ENCODE peak calls at places on chromosomes 13 and 19, in seven cellular contexts. Q is suprapubic skin, S is stomach, A is GM23338, R is Panc1, P is breast epithelium, I is K562. B is an unnamed sample. For H3K4me1, the result is how much of the 10 kb centered on the place peaks cover.

GRCh38 chr13:50080158-50080855 is 65.1 kb downstream of the KCNRG start:
- DNase-seq in P (no peak), I (peak), R (no peak), A (peak), S (no peak), Q (no peak), B (no peak)

GRCh38 chr13:73809561-73809960 is 324.6 kb downstream of the KLF12 start:
- DNase-seq in P (no peak), A (no peak), R (no peak), Q (no peak), S (no peak), I (no peak), B (no peak)

GRCh38 chr13:99967884-99968520 is 3.6 kb downstream of the ZIC5 start:
- DNase-seq in I (no peak), R (no peak), P (no peak), A (peak), S (no peak), Q (no peak), B (no peak)

GRCh38 chr13:108828053-108828806 is 198.8 kb downstream of the MYO16 start:
- DNase-seq in I (no peak), Q (no peak), R (no peak), S (peak), P (no peak), A (no peak), B (no peak)

GRCh38 chr19:19866599-19867248 is 1.0 kb downstream of the ZNF253 start:
- DNase-seq in R (no peak), P (no peak), S (no peak), I (peak), A (peak), Q (no peak), B (no peak)

GRCh38 chr13:29594710-29595379 is 643 bp downstream of the SLC7A1 start:
- DNase-seq in R (no peak), Q (peak), S (peak), P (no peak), I (peak), A (peak), B (no peak)

GRCh38 chr19:40605201-40605971 is 4.2 kb downstream of the LTBP4 start:
- DNase-seq in I (peak), Q (no peak), P (peak), S (peak), R (no peak), A (peak), B (no peak)

GRCh38 chr13:84037937-84038464 is 155.7 kb upstream of the SLITRK1 start:
- DNase-seq in A (no peak), R (no peak), P (no peak), Q (no peak), I (no peak), S (no peak), B (no peak)

GRCh38 chr13:106569233-106570095 is 1.5 kb upstream of the ARGLU1 start:
- DNase-seq in A (no peak), I (no peak), S (no peak), P (no peak), Q (no peak), R (no peak), B (no peak)

GRCh38 chr19:31883299-31883990 is 462.0 kb upstream of the ZNF507 start:
- DNase-seq in A (no peak), R (no peak), Q (peak), S (no peak), P (no peak), I (no peak), B (no peak)

GRCh38 chr13:110206170-110206569 is 100.8 kb downstream of the COL4A1 start:
- DNase-seq in I (no peak), A (no peak), Q (no peak), R (no peak), P (no peak), S (no peak), B (no peak)
- H3K4me1 ChIP-seq in I (under half), A (under half), Q (under half), R (under half), P (under half), S (under half), B (under half)

GRCh38 chr19:55407625-55408319 is at the start of gene UBE2S:
- DNase-seq in S (peak), A (peak), R (peak), Q (peak), I (peak), P (peak), B (no peak)

GRCh38 chr19:55408320-55408836 is 790 bp upstream of the UBE2S start:
- DNase-seq in S (no peak), I (no peak), R (no peak), A (no peak), Q (no peak), P (no peak), B (no peak)

GRCh38 chr19:55406869-55407624 is 541 bp downstream of the UBE2S start:
- DNase-seq in I (peak), Q (no peak), R (no peak), A (no peak), S (peak), P (no peak), B (no peak)

GRCh38 chr19:55406091-55406868 is 1.3 kb downstream of the UBE2S start:
- DNase-seq in R (no peak), A (no peak), Q (no peak), I (no peak), P (no peak), S (no peak), B (no peak)

DNA sequence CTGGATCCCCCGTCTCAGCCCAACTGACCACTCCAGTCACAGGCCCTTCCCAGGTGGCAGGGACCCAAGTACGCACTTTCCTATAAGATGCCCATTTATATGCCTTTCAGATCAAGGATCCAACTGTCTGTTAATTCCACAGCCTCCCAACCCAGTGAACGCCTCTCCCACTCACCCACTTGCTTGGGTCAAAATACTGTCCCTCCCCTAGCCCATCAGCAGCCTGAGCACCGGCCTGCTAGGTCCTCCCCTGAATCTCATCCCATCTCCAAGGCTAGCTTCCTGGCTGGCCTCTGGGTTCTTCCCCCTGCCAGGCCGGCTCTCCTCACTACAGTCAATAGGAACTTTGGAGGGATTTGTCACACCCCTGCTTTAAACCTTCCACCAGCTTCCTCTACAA is 1.9 kb downstream of the UBE2S start:
- DNase-seq in Q (no peak), I (no peak), R (no peak), A (no peak), P (no peak), S (no peak), B (no peak)
- H3K4me3 ChIP-seq in Q (no peak), I (peak), R (peak), A (peak), P (no peak), S (no peak), B (no peak)

DNA sequence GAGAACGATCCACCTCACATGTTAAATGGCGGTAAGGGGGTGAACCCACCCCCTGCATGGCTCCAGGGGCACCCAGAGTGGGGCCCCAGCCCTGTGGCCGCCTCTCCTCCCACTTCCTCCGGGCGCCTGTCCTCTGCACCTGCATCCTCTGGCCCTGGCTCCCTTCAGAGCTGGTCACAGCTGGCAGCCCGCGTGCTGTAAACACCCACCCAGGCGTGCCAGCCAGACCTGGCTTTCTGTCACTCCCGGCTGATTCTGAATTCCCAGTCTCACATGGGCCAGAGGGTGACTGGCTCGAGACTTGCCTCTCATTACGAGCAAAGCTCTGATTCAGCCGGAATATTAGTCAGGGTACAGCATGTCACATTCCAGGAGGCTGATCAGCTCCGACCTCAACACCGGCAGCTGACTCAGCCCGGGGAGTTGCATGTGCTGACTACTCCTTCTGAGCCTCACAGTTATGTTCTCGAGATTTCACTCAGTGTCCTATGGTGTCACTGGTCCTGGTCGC is 75.1 kb downstream of the GNG7 start:
- DNase-seq in S (peak), R (peak), P (peak), Q (no peak), A (no peak), I (no peak), B (no peak)
- TF ChIP-seq POLR2AphosphoS5 in S (peak), R (peak), P (no peak), Q (peak), A (no peak), I (no peak), B (peak)

DNA sequence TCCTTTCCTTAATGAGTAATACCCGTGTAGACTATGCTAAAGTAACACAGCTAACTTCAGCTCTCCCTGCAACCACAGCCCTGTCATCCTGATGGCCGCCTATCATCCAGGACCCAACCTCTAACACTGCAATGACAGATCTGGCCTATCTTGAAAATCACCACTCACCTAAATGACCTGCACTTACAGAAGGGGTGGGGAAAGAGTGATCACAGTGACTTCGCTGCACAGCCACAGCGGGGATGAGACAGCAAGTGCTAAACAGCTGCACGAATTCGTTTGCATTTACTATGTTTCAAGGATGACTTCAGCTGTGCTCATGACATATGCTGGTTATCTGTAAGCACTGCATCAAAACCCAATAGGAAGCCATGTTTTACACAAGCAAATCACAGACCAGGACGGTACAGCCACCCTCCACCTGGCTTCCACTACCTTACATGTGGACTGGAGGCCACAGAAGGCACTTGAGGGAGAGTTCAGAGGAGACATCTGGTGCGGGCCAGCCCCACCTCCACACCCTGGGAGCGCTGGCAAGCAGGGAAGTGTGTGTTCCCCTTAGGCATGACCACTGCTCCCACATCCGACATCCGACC is 95.9 kb downstream of the STK24 start:
- DNase-seq in A (no peak), I (peak), P (no peak), Q (no peak), R (no peak), S (no peak), B (no peak)
- H3K4me1 ChIP-seq in A (half or more), I (under half), P (under half), Q (half or more), R (under half), S (half or more), B (half or more)

GRCh38 chr19:1324792-1325567 is 39.3 kb downstream of the EFNA2 start:
- DNase-seq in R (no peak), Q (no peak), A (peak), S (peak), I (peak), P (peak), B (no peak)
- H3K4me3 ChIP-seq in R (peak), Q (peak), A (peak), S (peak), I (peak), P (peak), B (peak)

GRCh38 chr13:79749985-79750551 is 269.1 kb downstream of the NDFIP2 start:
- DNase-seq in P (no peak), Q (no peak), A (peak), I (no peak), R (no peak), S (no peak), B (no peak)
- TF ChIP-seq POLR2AphosphoS5 in P (peak), Q (no peak), A (no peak), I (no peak), R (no peak), S (no peak), B (no peak)

GRCh38 chr19:17560205-17560595 is 4.8 kb downstream of the COLGALT1 start:
- DNase-seq in P (no peak), S (no peak), Q (no peak), A (no peak), I (no peak), R (no peak), B (no peak)
- H3K4me1 ChIP-seq in P (under half), S (under half), Q (under half), A (under half), I (under half), R (under half), B (under half)

GRCh38 chr19:50280074-50280473 is 49.1 kb downstream of the KCNC3 start:
- DNase-seq in P (no peak), A (no peak), S (no peak), I (no peak), R (no peak), Q (no peak), B (no peak)

GRCh38 chr19:50280983-50281382 is 48.2 kb downstream of the KCNC3 start:
- DNase-seq in P (no peak), I (no peak), R (no peak), S (no peak), A (no peak), Q (no peak), B (no peak)

GRCh38 chr19:50275577-50276368 is 53.4 kb downstream of the KCNC3 start:
- DNase-seq in I (no peak), R (no peak), Q (no peak), A (no peak), P (no peak), S (no peak), B (no peak)

GRCh38 chr19:50276370-50277063 is 52.7 kb downstream of the KCNC3 start:
- DNase-seq in S (no peak), Q (no peak), A (no peak), P (no peak), R (no peak), I (peak), B (no peak)

DNA sequence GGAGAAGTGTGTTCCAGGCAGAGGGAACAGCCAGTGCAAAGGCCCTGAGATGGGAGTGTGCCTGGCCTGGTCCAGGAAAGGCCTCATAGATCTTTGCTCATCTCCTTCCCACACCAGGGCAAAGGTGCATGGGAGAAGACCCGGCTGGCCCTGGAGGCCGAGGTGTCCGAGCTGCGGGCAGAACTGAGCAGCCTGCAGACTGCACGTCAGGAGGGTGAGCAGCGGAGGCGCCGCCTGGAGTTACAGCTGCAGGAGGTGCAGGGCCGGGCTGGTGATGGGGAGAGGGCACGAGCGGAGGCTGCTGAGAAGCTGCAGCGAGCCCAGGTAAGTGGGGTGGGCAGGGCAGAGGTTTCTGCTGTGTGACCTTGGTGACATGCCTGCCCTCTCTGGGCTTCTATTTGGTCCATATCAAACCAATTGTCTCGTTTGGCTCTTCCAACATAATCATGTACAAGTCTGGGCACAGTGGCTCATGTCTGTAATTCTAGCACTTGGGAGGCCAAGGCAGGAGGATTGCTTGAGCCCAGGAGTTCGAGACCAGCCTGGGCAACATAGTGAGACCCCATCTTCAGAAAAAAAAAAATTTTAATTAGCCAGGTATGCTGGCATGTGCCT is 51.1 kb downstream of the KCNC3 start:
- DNase-seq in A (no peak), P (no peak), Q (no peak), R (no peak), S (no peak), I (no peak), B (no peak)
- H3K4me3 ChIP-seq in A (no peak), P (no peak), Q (no peak), R (no peak), S (no peak), I (no peak), B (no peak)

GRCh38 chr19:55694656-55695491 is 19.8 kb downstream of the EPN1 start:
- DNase-seq in S (no peak), I (no peak), Q (no peak), A (no peak), R (no peak), P (peak), B (no peak)
- TF ChIP-seq POLR2AphosphoS5 in S (no peak), I (no peak), Q (no peak), A (no peak), R (no peak), P (no peak), B (no peak)